ENCODE peak calls at places on chromosome 1, in four cellular contexts. P is NB4, S is HepG2, N is WTC11. Y is an unnamed sample.

GRCh38 chr1:217137210-217137871 is 414.1 kb upstream of the ESRRG start:
- DNase-seq in S (no peak), P (no peak), N (peak; percentile 53), Y (no peak)

GRCh38 chr1:63746129-63746864 is 27.5 kb upstream of the ROR1 start:
- DNase-seq in P (peak; percentile 20), N (peak; percentile 26), S (no peak), Y (no peak)

GRCh38 chr1:95438213-95438948 is 204.4 kb downstream of the RWDD3 start:
- DNase-seq in P (no peak), N (no peak), S (no peak), Y (no peak)

GRCh38 chr1:153277852-153278251 is 18.4 kb downstream of the LORICRIN start:
- DNase-seq in S (peak; percentile 28), N (peak; percentile 78), P (peak; percentile 11), Y (peak; percentile 35)

GRCh38 chr1:184747089-184747955 is 7.3 kb downstream of the EDEM3 start:
- DNase-seq in S (no peak), N (no peak), P (peak; percentile 52), Y (no peak)

GRCh38 chr1:51956528-51957509 is 33.7 kb downstream of the RAB3B start:
- DNase-seq in S (no peak), N (peak; percentile 16), P (peak; percentile 60), Y (no peak)

GRCh38 chr1:41419584-41420295 is 58.5 kb downstream of the FOXO6 start:
- DNase-seq in S (no peak), N (no peak), P (no peak), Y (no peak)

GRCh38 chr1:118247593-118247992 is 62.6 kb upstream of the SPAG17 start:
- DNase-seq in N (peak; percentile 21), P (peak; percentile 19), S (peak; percentile 7), Y (peak; percentile 19)

GRCh38 chr1:156153362-156153761 is at the start of gene SEMA4A:
- DNase-seq in P (no peak), S (no peak), N (no peak), Y (no peak)

GRCh38 chr1:110152133-110152785 is 2.0 kb downstream of the SLC6A17 start:
- DNase-seq in S (peak; percentile 1), P (no peak), N (no peak), Y (no peak)

GRCh38 chr1:110153407-110153950 is 3.2 kb downstream of the SLC6A17 start:
- DNase-seq in N (no peak), P (no peak), S (no peak), Y (no peak)

GRCh38 chr1:110148961-110149360 is 1.3 kb upstream of the SLC6A17 start:
- DNase-seq in P (peak; percentile 24), S (no peak), N (no peak), Y (no peak)

GRCh38 chr1:110151175-110151715 is 951 bp downstream of the SLC6A17 start:
- DNase-seq in P (no peak), N (no peak), S (no peak), Y (no peak)

GRCh38 chr1:110150330-110151174 is at the start of gene SLC6A17:
- DNase-seq in N (peak; percentile 63), P (no peak), S (no peak), Y (no peak)
- TF ChIP-seq MAX in N (peak; percentile 47), P (no peak), S (no peak), Y (no peak)

DNA sequence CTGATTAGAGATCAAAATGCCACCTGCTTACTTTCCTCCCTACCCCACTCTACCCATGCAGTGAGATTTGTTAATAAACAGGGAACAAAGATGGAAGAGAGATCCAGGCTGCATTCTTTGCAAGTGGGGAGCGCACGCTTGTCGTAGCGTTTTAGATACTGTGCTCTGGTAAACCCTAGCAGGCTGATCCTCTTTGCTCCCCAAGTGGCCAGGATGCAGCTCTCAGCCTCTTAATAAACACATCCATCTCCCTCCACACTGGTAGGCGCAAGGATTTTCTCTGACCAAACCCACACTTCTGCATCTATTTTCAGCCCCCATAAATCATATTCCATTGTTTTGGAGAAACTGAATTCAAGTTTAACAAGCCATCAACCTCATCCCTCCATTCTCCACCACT is 2.9 kb downstream of the PGBD5 start:
- DNase-seq in P (no peak), N (no peak), S (no peak), Y (no peak)
- TF ChIP-seq MAX in P (no peak), N (no peak), S (no peak), Y (no peak)

GRCh38 chr1:182340233-182341058 is 51.1 kb downstream of the GLUL start:
- DNase-seq in N (no peak), S (peak; percentile 37), P (peak; percentile 7), Y (peak; percentile 17)
- TF ChIP-seq MAX in N (no peak), S (peak; percentile 28), P (no peak), Y (no peak)

GRCh38 chr1:32763221-32763620 is 53.9 kb downstream of the YARS1 start:
- DNase-seq in P (no peak), S (no peak), N (no peak), Y (no peak)

GRCh38 chr1:32766328-32766972 is 50.7 kb downstream of the YARS1 start:
- DNase-seq in S (no peak), N (peak; percentile 42), P (no peak), Y (no peak)

GRCh38 chr1:32765561-32766327 is 51.4 kb downstream of the YARS1 start:
- DNase-seq in S (no peak), N (peak; percentile 73), P (no peak), Y (no peak)

GRCh38 chr1:32767156-32767555 is 50.0 kb downstream of the YARS1 start:
- DNase-seq in S (no peak), N (no peak), P (no peak), Y (no peak)

GRCh38 chr1:32764826-32765545 is 52.2 kb downstream of the YARS1 start:
- DNase-seq in P (no peak), S (no peak), N (no peak), Y (no peak)
- TF ChIP-seq MAX in P (no peak), S (no peak), N (no peak), Y (no peak)

DNA sequence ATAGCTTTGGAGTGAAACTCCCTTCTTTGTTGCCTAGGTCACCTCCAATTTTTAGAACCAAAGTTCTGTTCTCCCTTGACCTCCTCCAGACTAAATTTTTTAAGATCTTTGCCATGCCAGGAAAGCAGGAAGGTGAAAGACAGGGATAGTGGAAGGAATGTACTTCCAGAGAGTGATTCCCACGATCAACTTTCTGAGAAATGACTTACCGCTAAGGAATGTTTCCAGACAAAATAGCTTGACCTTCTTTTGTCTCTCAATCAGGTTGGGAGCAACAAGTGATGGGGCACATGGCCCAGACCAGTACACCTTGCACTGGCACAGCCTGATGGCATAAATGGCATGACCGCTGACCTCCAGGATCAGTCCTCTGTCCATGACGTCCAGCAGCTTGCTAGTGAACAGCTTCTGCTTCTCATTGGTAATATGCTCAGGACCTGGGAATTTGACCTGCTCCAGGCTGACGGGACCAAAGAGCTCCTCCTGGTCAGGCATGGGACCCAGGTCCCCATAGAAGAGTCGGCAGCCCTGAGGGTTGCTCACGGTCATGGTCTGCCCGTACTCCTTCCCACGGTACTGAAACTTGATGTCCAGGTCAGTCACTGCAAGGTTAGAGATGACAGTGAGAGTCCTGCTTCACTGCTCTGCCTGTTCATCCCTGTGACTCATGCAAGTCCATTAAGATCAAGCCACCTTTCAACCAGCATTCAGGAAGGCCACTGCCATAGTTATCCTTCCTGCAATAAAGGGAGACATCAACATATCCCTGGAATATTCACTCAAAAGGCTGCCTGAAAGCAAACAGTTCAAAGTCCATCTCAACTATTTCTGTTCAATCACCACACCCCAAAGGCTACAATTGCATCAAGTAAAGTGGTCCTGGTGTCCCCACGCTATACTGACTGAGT is 6.2 kb upstream of the C1orf74 start:
- DNase-seq in P (no peak), N (no peak), S (peak; percentile 63), Y (no peak)
- TF ChIP-seq MAX in P (no peak), N (no peak), S (no peak), Y (no peak)

GRCh38 chr1:186492531-186493291 is 31.8 kb upstream of the PDC start:
- DNase-seq in S (no peak), N (no peak), P (no peak), Y (no peak)
- TF ChIP-seq MAX in S (no peak), N (no peak), P (no peak), Y (no peak)

DNA sequence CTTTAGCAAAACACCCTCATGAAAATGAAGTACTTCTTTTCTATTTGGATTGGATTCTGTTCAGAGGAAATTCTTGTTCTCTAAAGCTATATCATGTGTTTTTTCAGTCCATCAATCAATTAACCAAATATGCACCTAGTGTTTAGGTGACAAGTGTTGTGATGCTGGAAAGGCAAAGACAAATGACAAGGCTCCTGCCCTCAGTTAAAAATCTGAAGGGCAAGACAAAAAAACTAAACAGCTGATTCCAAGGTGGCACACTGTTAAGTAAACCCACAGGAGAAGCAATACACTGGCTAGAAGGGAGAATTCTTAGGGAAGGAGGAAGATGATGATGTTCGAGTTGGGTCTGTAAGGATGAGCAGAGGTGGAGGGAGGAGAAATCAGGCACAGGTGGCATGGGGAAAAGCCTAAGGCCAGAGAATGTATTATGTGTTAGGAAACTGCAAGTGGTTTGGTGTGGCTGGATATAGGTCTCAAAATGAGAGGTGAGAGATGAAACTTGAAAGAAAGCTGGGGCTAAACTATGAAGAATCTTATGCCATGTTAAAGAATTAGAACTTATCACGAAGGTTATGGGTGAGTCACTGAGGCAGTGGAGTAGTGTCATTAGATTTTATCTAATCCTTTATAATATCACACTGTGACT is 51.8 kb upstream of the GFI1 start:
- DNase-seq in N (no peak), P (no peak), S (no peak), Y (no peak)
- TF ChIP-seq MAX in N (no peak), P (no peak), S (no peak), Y (no peak)